ENCODE peak calls at places on chromosomes 1 and 21, in eight cellular contexts. F is right atrium auricular region, N is heart right ventricle, J is ovary, Z is uterus, C is mammary epithelial cell, V is psoas muscle, A is H9. K is an unnamed sample.

GRCh38 chr21:16280731-16281130 is 550.9 kb downstream of the USP25 start:
- DNase-seq in N (no peak), V (no peak), A (no peak), J (no peak), Z (no peak), F (no peak), C (no peak), K (no peak)

GRCh38 chr1:161934278-161934608 is 89.4 kb downstream of the OLFML2B start:
- DNase-seq in N (no peak), J (no peak), F (no peak), C (no peak), Z (no peak), V (no peak), A (no peak), K (no peak)

GRCh38 chr1:12012560-12013316 is 6.6 kb upstream of the MIIP start:
- DNase-seq in J (no peak), N (no peak), Z (no peak), C (no peak), F (no peak), A (no peak), V (peak; percentile 20), K (no peak)

GRCh38 chr1:212686591-212686990 is 13.0 kb downstream of the BATF3 start:
- DNase-seq in N (no peak), Z (no peak), F (no peak), J (no peak), A (peak; percentile 21), C (no peak), V (no peak), K (no peak)

GRCh38 chr1:234561322-234561721 is 48.7 kb downstream of the IRF2BP2 start:
- DNase-seq in C (no peak), V (no peak), A (peak; percentile 9), F (no peak), N (no peak), J (no peak), Z (peak; percentile 10), K (no peak)

GRCh38 chr1:117336087-117336817 is 31.0 kb upstream of the MAN1A2 start:
- DNase-seq in N (no peak), A (no peak), C (no peak), V (no peak), Z (no peak), J (no peak), F (no peak), K (no peak)

GRCh38 chr1:1006305-1007159 is 6.6 kb upstream of the HES4 start:
- DNase-seq in J (peak; percentile 29), Z (peak; percentile 16), C (no peak), F (no peak), V (peak; percentile 45), N (no peak), A (peak; percentile 46), K (no peak)

GRCh38 chr1:203328714-203329122 is 22.2 kb downstream of the FMOD start:
- DNase-seq in Z (no peak), V (no peak), J (peak; percentile 62), F (no peak), A (no peak), N (no peak), C (no peak), K (peak; percentile 54)

GRCh38 chr1:198529414-198529813 is 11.1 kb downstream of the ATP6V1G3 start:
- DNase-seq in C (no peak), N (no peak), A (no peak), Z (no peak), J (no peak), V (no peak), F (no peak), K (no peak)

GRCh38 chr1:93021539-93022134 is 57.4 kb upstream of the MTF2 start:
- DNase-seq in F (no peak), Z (no peak), A (no peak), C (no peak), J (no peak), N (no peak), V (no peak), K (peak; percentile 32)

GRCh38 chr1:193566735-193567134 is 380.3 kb upstream of the B3GALT2 start:
- DNase-seq in A (no peak), N (no peak), F (no peak), Z (no peak), J (no peak), C (no peak), V (no peak), K (no peak)

GRCh38 chr1:174058639-174059038 is 36.5 kb upstream of the RC3H1 start:
- DNase-seq in Z (no peak), A (no peak), V (no peak), J (no peak), N (no peak), F (no peak), C (no peak), K (no peak)

GRCh38 chr1:33248244-33248643 is 8.0 kb upstream of the ZNF362 start:
- DNase-seq in A (no peak), F (no peak), J (no peak), Z (no peak), C (peak; percentile 29), N (no peak), V (no peak), K (no peak)

GRCh38 chr1:193850745-193851144 is 664.3 kb upstream of the B3GALT2 start:
- DNase-seq in F (no peak), C (no peak), V (no peak), Z (no peak), A (no peak), N (no peak), J (no peak), K (peak; percentile 43)

GRCh38 chr1:238677567-238677966 is 708.8 kb upstream of the CHRM3 start:
- DNase-seq in Z (no peak), A (no peak), C (peak; percentile 38), V (no peak), N (no peak), J (no peak), F (no peak), K (peak; percentile 30)

GRCh38 chr1:4653796-4654715 is at the start of gene AJAP1:
- DNase-seq in C (no peak), N (no peak), F (no peak), J (peak; percentile 53), V (peak; percentile 56), A (peak; percentile 77), Z (no peak), K (no peak)

GRCh38 chr1:166354411-166354810 is 187.6 kb upstream of the FAM78B start:
- DNase-seq in V (no peak), Z (no peak), J (no peak), N (no peak), C (no peak), F (no peak), A (peak; percentile 34), K (no peak)

GRCh38 chr1:93313026-93313425 is 32.7 kb upstream of the DR1 start:
- DNase-seq in C (no peak), V (no peak), J (no peak), Z (no peak), F (no peak), N (no peak), A (no peak), K (no peak)

DNA sequence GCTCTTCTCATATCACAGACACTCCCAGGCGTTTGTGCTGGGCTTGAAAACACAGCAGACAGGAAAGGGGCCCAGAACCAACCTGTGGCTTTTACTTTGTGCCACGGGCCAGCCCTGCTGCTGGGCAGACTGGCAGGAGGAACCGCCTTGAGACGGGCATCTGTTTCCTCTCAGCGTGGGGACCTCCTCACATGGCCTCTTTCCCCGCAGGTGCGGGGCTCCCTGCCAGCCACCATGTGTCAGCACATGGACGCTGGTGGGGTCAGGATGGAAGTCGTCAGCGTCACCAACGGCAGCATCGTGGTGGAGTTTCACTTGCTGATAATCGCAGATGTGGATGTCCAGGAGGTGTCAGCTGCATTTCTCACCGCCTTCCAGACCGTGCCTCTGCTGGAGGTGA is 47.8 kb downstream of the UMODL1 start:
- DNase-seq in F (no peak), C (no peak), J (no peak), V (peak; percentile 39), N (no peak), A (no peak), Z (no peak), K (no peak)
- TF ChIP-seq CTCF in F (no peak), C (no peak), J (no peak), V (no peak), N (no peak), A (no peak), Z (no peak), K (no peak)

GRCh38 chr21:9735421-9735961 is 785.9 kb upstream of the TPTE start:
- DNase-seq in F (no peak), Z (no peak), V (no peak), A (no peak), N (no peak), C (no peak), J (no peak), K (no peak)

DNA sequence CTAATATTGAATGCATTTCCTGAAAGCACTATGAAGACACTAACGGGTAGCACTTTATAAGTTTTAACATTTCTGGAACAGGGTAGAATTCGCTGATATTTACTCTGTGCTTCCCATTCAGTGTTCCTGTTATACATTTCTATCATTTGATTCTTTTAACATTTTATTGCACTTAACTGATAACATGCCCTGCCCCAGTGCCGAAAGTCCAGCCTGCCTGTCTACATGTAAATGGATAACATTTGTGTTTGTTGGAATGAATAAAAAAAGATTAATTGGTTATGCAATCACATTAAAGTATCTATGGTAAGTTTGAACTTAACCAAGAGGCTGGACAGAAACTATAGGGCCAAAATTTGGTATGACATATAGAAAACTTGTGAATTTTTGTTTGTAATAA is 790.5 kb upstream of the TPTE start:
- DNase-seq in J (no peak), N (no peak), F (no peak), V (no peak), A (no peak), Z (no peak), C (no peak), K (no peak)
- H3K9me3 ChIP-seq in J (no peaks in the 10 kb centered on the region), N (peaks cover 76% of the 10 kb centered on the region), F (no peaks in the 10 kb centered on the region), V (no peaks in the 10 kb centered on the region), A (peaks cover 96% of the 10 kb centered on the region), Z (no peaks in the 10 kb centered on the region), C (peaks cover 56% of the 10 kb centered on the region), K (peaks cover 15% of the 10 kb centered on the region)

GRCh38 chr1:229474491-229474890 is 33.6 kb downstream of the NUP133 start:
- DNase-seq in F (no peak), V (no peak), N (no peak), A (no peak), C (no peak), Z (no peak), J (no peak), K (no peak)
- H3K27me3 ChIP-seq in F (no peaks in the 10 kb centered on the region), V (no peaks in the 10 kb centered on the region), N (no peaks in the 10 kb centered on the region), A (no peaks in the 10 kb centered on the region), C (no peaks in the 10 kb centered on the region), Z (no peaks in the 10 kb centered on the region), J (no peaks in the 10 kb centered on the region), K (no peaks in the 10 kb centered on the region)

GRCh38 chr21:41670056-41670805 is 96.6 kb downstream of the RIPK4 start:
- DNase-seq in Z (no peak), F (no peak), C (no peak), V (no peak), J (no peak), N (no peak), A (no peak), K (no peak)

GRCh38 chr21:41671859-41672542 is 94.9 kb downstream of the RIPK4 start:
- DNase-seq in C (no peak), N (no peak), A (no peak), F (no peak), J (no peak), Z (no peak), V (no peak), K (no peak)

GRCh38 chr21:41672543-41672915 is 94.3 kb downstream of the RIPK4 start:
- DNase-seq in J (no peak), A (no peak), N (no peak), V (no peak), Z (no peak), F (no peak), C (no peak), K (no peak)

GRCh38 chr21:41673071-41673470 is 93.8 kb downstream of the RIPK4 start:
- DNase-seq in V (no peak), J (no peak), N (no peak), Z (no peak), C (no peak), A (no peak), F (no peak), K (no peak)

GRCh38 chr21:41671212-41671762 is 95.6 kb downstream of the RIPK4 start:
- DNase-seq in N (no peak), V (no peak), A (no peak), F (no peak), Z (no peak), C (no peak), J (no peak), K (no peak)
- TF ChIP-seq CTCF in N (no peak), V (no peak), A (no peak), F (no peak), Z (no peak), C (no peak), J (no peak), K (no peak)